ENCODE peak calls at places on chromosomes 13 and 19, in ten cellular contexts. L is Calu3, A is NCI-H345, Q is mesenteric fat pad, G is nucleus accumbens, R is mesothelial cell of epicardium, C is cardiac fibroblast, B is substantia nigra, T is NCI-H2029, J is T follicular helper cell. O is an unnamed sample.

GRCh38 chr13:55777612-55778011 is 1363.1 kb upstream of the PRR20A start:
- DNase-seq in L (no peak), A (no peak), Q (no peak), G (no peak), R (no peak), C (no peak), B (no peak), T (no peak), J (no peak), O (no peak)

GRCh38 chr13:107586216-107586615 is 629.1 kb downstream of the LIG4 start:
- DNase-seq in L (no peak), A (no peak), Q (no peak), G (no peak), R (no peak), C (no peak), B (no peak), T (no peak), J (no peak), O (peak)

GRCh38 chr19:870963-871401 is 11.5 kb downstream of the CFD start:
- DNase-seq in L (no peak), A (peak), Q (no peak), G (no peak), R (no peak), C (no peak), B (peak), T (peak), J (no peak), O (no peak)

GRCh38 chr19:6357995-6358394 is 3.3 kb upstream of the CLPP start:
- DNase-seq in L (peak), A (no peak), Q (no peak), G (no peak), R (no peak), C (no peak), B (no peak), T (no peak), J (no peak), O (no peak)

GRCh38 chr13:21674271-21675009 is 3.6 kb downstream of the FGF9 start:
- DNase-seq in L (no peak), A (peak), Q (no peak), G (no peak), R (no peak), C (no peak), B (no peak), T (no peak), J (no peak), O (no peak)

GRCh38 chr19:29606420-29606747 is 301 bp downstream of the POP4 start:
- DNase-seq in L (no peak), A (no peak), Q (no peak), G (no peak), R (no peak), C (no peak), B (no peak), T (no peak), J (no peak), O (no peak)

GRCh38 chr19:10295847-10296591 is 6.3 kb downstream of the ICAM5 start:
- DNase-seq in L (no peak), A (no peak), Q (no peak), G (no peak), R (no peak), C (no peak), B (no peak), T (no peak), J (no peak), O (no peak)

GRCh38 chr13:28743045-28743444 is 24.3 kb upstream of the SLC46A3 start:
- DNase-seq in L (no peak), A (no peak), Q (no peak), G (no peak), R (no peak), C (no peak), B (no peak), T (no peak), J (no peak), O (no peak)